ENCODE peak calls at places on chromosomes 7 and 10, in four cellular contexts. D, N, F and T are unnamed samples. For H3K4me1, the result is how much of the 10 kb centered on the place peaks cover.

GRCh38 chr10:44885710-44886109 is 25.4 kb upstream of the TMEM72 start:
- DNase-seq in D (no peak), N (no peak), F (no peak), T (no peak)

GRCh38 chr10:74121368-74121767 is 29.3 kb downstream of the AP3M1 start:
- DNase-seq in D (peak), N (no peak), F (no peak), T (no peak)

GRCh38 chr7:43697690-43698089 is 31.6 kb downstream of the COA1 start:
- DNase-seq in D (no peak), N (no peak), F (no peak), T (no peak)

GRCh38 chr10:103685880-103686669 is 169.3 kb downstream of the SH3PXD2A start:
- DNase-seq in D (peak), N (peak), F (peak), T (no peak)

GRCh38 chr7:9148687-9149086 is 715.3 kb downstream of the NXPH1 start:
- DNase-seq in D (peak), N (no peak), F (no peak), T (no peak)

GRCh38 chr10:98097611-98098010 is 36.8 kb upstream of the R3HCC1L start:
- DNase-seq in D (peak), N (no peak), F (no peak), T (no peak)

GRCh38 chr7:16369851-16370250 is 51.5 kb downstream of the CRPPA start:
- DNase-seq in D (no peak), N (no peak), F (no peak), T (no peak)

GRCh38 chr10:89921422-89921821 is 220.0 kb downstream of the KIF20B start:
- DNase-seq in D (peak), N (no peak), F (no peak), T (no peak)

GRCh38 chr7:117227091-117227490 is 95.8 kb downstream of the WNT2 start:
- DNase-seq in D (no peak), N (no peak), F (no peak), T (no peak)

GRCh38 chr10:29807407-29807806 is 172.6 kb upstream of the SVIL start:
- DNase-seq in D (no peak), N (no peak), F (no peak), T (peak)

DNA sequence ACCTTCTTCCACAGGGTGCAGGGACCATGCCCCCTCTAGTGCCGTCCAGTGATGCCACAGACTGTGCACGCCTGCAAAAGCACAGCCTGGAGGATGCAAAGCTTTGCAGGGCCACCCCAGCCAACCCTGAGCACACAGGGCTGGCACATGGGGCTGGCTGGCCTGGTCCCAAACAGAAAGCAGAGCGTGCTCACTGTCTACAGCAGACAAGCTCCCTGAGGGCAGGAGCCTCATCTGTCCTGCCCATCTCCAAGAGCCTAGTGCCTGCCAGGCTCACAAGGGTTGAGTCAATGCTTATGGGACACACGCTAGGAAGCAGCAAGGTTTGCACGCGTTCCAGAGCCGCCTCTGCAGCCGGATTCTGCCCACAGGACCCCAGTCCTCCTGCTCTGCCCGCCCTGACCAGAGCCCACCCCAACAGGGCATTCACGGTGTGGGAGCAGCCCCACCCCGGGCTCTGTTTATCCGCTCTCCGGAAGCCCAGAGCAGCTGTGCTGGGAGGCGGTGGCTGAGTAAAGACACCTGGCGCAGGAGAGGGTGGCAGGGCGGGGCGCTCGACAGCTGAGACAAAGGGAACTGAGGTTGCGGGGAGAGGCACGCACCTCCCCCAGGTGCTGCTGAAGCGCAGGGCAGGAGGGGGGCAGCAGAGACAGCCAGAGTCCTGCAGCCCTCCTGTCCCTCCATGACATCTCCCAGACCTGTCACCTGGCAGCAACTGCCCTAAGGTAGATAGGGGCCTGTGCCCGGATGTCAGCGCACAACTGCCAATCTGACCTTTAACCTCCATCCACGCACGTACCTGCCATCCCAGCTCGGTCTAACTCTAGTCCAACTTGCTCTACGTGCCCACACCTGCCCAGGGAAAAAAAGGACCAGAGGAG is 4.3 kb downstream of the KCNH2 start:
- DNase-seq in D (no peak), N (peak), F (peak), T (no peak)
- H3K4me3 ChIP-seq in D (no peak), N (no peak), F (no peak), T (no peak)

GRCh38 chr7:12865593-12865992 is 178.2 kb downstream of the ARL4A start:
- DNase-seq in D (no peak), N (no peak), F (no peak), T (no peak)
- H3K4me1 ChIP-seq in D (under half), N (under half), F (under half), T (under half)

DNA sequence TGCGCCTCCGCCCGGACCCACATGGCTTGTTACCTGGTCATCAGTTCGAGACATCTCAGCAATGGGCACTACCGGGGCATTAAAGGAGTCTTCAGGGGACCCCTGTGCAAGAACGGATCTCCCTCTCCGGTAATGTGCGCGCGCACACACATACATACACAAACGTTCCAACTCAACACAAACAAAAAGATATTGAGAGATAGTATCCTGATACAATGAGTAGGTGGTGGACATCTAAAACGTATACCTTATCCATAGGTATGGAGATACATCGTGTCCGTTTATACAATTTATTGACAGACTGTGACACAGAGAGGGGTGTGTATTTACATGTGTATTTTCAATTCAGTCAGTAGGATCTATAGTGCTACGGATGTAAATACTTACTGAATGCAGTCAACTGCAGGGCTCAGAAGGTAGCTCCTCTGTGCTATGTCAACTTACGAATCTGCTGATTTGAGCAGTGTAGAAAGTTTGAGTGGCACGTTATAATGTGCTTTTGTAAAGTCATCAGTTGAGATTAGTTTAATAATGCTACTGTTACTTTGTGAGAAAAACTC is 536 bp downstream of the ZNF804B start:
- DNase-seq in D (peak), N (no peak), F (no peak), T (no peak)
- H3K4me3 ChIP-seq in D (no peak), N (no peak), F (peak), T (peak)

GRCh38 chr7:49479936-49480544 is 293.4 kb upstream of the VWC2 start:
- DNase-seq in D (peak), N (no peak), F (no peak), T (no peak)
- H3K4me1 ChIP-seq in D (under half), N (under half), F (under half), T (under half)